ENCODE peak calls at places on chromosomes 12 and 14, in five cellular contexts. A is T-helper 2 cell; V is activated CD8-positive, alpha-beta memory T cell treated with anti-CD3 and anti-CD28 coated beads, Interleukin-2, amount 50 U/mL, for 48 hours; E is uterus; R is immature natural killer cell. D is an unnamed sample.

GRCh38 chr14:55130194-55130550 is 1.1 kb downstream of the LGALS3 start:
- DNase-seq in A (no peak), V (no peak), E (no peak), R (no peak), D (no peak)

GRCh38 chr12:91367234-91367849 is 184.7 kb upstream of the DCN start:
- DNase-seq in A (no peak), V (no peak), E (no peak), R (no peak), D (no peak)

GRCh38 chr12:121279507-121279915 is 17.0 kb downstream of the CAMKK2 start:
- DNase-seq in A (no peak), V (no peak), E (peak), R (no peak), D (no peak)

GRCh38 chr14:32623300-32624093 is 294.4 kb downstream of the AKAP6 start:
- DNase-seq in A (no peak), V (no peak), E (no peak), R (no peak), D (no peak)

GRCh38 chr12:107287436-107288413 is 194.4 kb upstream of the CRY1 start:
- DNase-seq in A (no peak), V (no peak), E (no peak), R (no peak), D (no peak)

GRCh38 chr12:70248916-70249315 is 5.7 kb downstream of the CNOT2 start:
- DNase-seq in A (no peak), V (no peak), E (no peak), R (no peak), D (no peak)

GRCh38 chr14:52025952-52026510 is 36.7 kb downstream of the RTRAF start:
- DNase-seq in A (no peak), V (no peak), E (no peak), R (no peak), D (no peak)

GRCh38 chr12:52473738-52474137 is at the start of gene KRT6C:
- DNase-seq in A (no peak), V (no peak), E (no peak), R (no peak), D (no peak)

GRCh38 chr14:73746540-73747385 is 32.6 kb upstream of the PNMA1 start:
- DNase-seq in A (no peak), V (no peak), E (no peak), R (no peak), D (no peak)

GRCh38 chr12:75275702-75276101 is 54.4 kb downstream of the CAPS2 start:
- DNase-seq in A (no peak), V (no peak), E (no peak), R (no peak), D (no peak)

GRCh38 chr12:508795-509194 is 49.1 kb downstream of the B4GALNT3 start:
- DNase-seq in A (no peak), V (no peak), E (no peak), R (no peak), D (no peak)

GRCh38 chr14:25411933-25412757 is 362.2 kb upstream of the STXBP6 start:
- DNase-seq in A (no peak), V (no peak), E (no peak), R (no peak), D (no peak)

GRCh38 chr12:38137287-38137686 is 179.3 kb upstream of the ALG10B start:
- DNase-seq in A (no peak), V (no peak), E (no peak), R (no peak), D (no peak)

GRCh38 chr14:70857499-70857895 is 48.2 kb upstream of the MAP3K9 start:
- DNase-seq in A (no peak), V (no peak), E (no peak), R (no peak), D (no peak)

GRCh38 chr12:15520844-15521243 is 198.5 kb downstream of the PTPRO start:
- DNase-seq in A (no peak), V (no peak), E (no peak), R (no peak), D (no peak)

GRCh38 chr14:105474478-105475268 is at the start of gene CRIP2:
- DNase-seq in A (peak), V (no peak), E (peak), R (peak), D (peak)

GRCh38 chr12:89236748-89237428 is 115.4 kb downstream of the DUSP6 start:
- DNase-seq in A (no peak), V (no peak), E (no peak), R (no peak), D (no peak)

GRCh38 chr12:30989754-30990153 is 63.2 kb downstream of the TSPAN11 start:
- DNase-seq in A (no peak), V (no peak), E (no peak), R (no peak), D (no peak)

GRCh38 chr12:93221841-93222240 is 155.9 kb upstream of the NUDT4 start:
- DNase-seq in A (no peak), V (no peak), E (no peak), R (no peak), D (no peak)

GRCh38 chr12:47742253-47742825 is 16.3 kb downstream of the RAPGEF3 start:
- DNase-seq in A (peak), V (peak), E (peak), R (peak), D (peak)

GRCh38 chr12:9992296-9992695 is 6.6 kb downstream of the CLEC1B start:
- DNase-seq in A (no peak), V (no peak), E (no peak), R (no peak), D (no peak)

GRCh38 chr12:120361506-120362208 is 7.3 kb downstream of the MSI1 start:
- DNase-seq in A (no peak), V (peak), E (peak), R (no peak), D (no peak)

GRCh38 chr14:50544911-50545310 is 12.5 kb upstream of the MAP4K5 start:
- DNase-seq in A (no peak), V (no peak), E (peak), R (no peak), D (no peak)

D was measured in effector CD8-positive, alpha-beta T cell.